ENCODE peak calls at places on chromosome 11, in six cellular contexts. K is astrocyte, U is IMR-90, Z is SK-N-SH, T is endodermal cell, L is neural progenitor cell. G is an unnamed sample.

GRCh38 chr11:63508009-63508408 is 2.1 kb downstream of the LGALS12 start:
- DNase-seq in L (peak; percentile 71), K (no peak), T (peak; percentile 92), U (no peak), Z (peak; percentile 37), G (no peak)

GRCh38 chr11:128903248-128904041 is 12.3 kb downstream of the KCNJ5 start:
- DNase-seq in T (peak; percentile 86), Z (no peak), K (peak; percentile 85), L (peak; percentile 50), U (peak; percentile 59), G (no peak)

GRCh38 chr11:63212742-63213141 is 30.7 kb downstream of the SLC22A25 start:
- DNase-seq in L (peak; percentile 51), Z (peak; percentile 23), T (peak; percentile 54), K (no peak), U (no peak), G (no peak)

GRCh38 chr11:7098235-7098832 is 9.5 kb downstream of the RBMXL2 start:
- DNase-seq in L (peak; percentile 56), U (peak; percentile 46), T (no peak), Z (peak; percentile 55), K (peak; percentile 12), G (peak; percentile 7)

GRCh38 chr11:37929100-37929649 is 1331.1 kb upstream of the RAG2 start:
- DNase-seq in U (no peak), T (no peak), L (no peak), Z (no peak), K (no peak), G (no peak)

GRCh38 chr11:119493712-119494111 is 70.7 kb upstream of the THY1 start:
- DNase-seq in T (peak; percentile 97), U (peak; percentile 25), K (no peak), Z (no peak), L (peak; percentile 85), G (no peak)

GRCh38 chr11:13465909-13466371 is 2.9 kb upstream of the BTBD10 start:
- DNase-seq in Z (peak; percentile 58), T (no peak), U (peak; percentile 55), L (no peak), K (peak; percentile 10), G (no peak)

GRCh38 chr11:124761301-124762021 is 629 bp downstream of the ESAM start:
- DNase-seq in Z (no peak), K (no peak), U (no peak), T (peak; percentile 60), L (peak; percentile 58), G (no peak)

GRCh38 chr11:72807021-72807693 is 7.1 kb upstream of the ATG16L2 start:
- DNase-seq in T (no peak), U (peak; percentile 46), Z (no peak), K (peak; percentile 54), L (peak; percentile 0), G (no peak)

GRCh38 chr11:64722141-64723050 is 601 bp downstream of the NRXN2 start:
- DNase-seq in Z (peak; percentile 72), L (no peak), T (peak; percentile 43), U (no peak), K (no peak), G (no peak)

GRCh38 chr11:64723117-64723906 is at the start of gene NRXN2:
- DNase-seq in T (peak; percentile 95), K (peak; percentile 53), Z (peak; percentile 97), U (peak; percentile 70), L (peak; percentile 94), G (peak; percentile 38)

GRCh38 chr11:64724863-64725535 is 2.0 kb upstream of the NRXN2 start:
- DNase-seq in T (peak; percentile 39), Z (no peak), U (no peak), K (no peak), L (no peak), G (no peak)

GRCh38 chr11:64725601-64726139 is 2.7 kb upstream of the NRXN2 start:
- DNase-seq in L (peak; percentile 42), U (no peak), K (no peak), Z (no peak), T (peak; percentile 57), G (no peak)

GRCh38 chr11:64723907-64724862 is 1.2 kb upstream of the NRXN2 start:
- DNase-seq in T (peak; percentile 55), K (no peak), L (no peak), U (no peak), Z (peak; percentile 62), G (no peak)
- H3K9ac ChIP-seq in T (no peak overlapping the region), K (no peak overlapping the region), L (no peak overlapping the region), U (no peak overlapping the region), Z (no peak overlapping the region), G (no peak overlapping the region)

GRCh38 chr11:67264886-67265632 is 1.2 kb upstream of the GRK2 start:
- DNase-seq in T (no peak), U (no peak), K (no peak), L (no peak), Z (no peak), G (no peak)

GRCh38 chr11:67261942-67262681 is 4.2 kb upstream of the GRK2 start:
- DNase-seq in L (no peak), U (no peak), Z (no peak), T (no peak), K (no peak), G (no peak)

GRCh38 chr11:67262731-67263675 is 3.3 kb upstream of the GRK2 start:
- DNase-seq in L (peak; percentile 83), U (peak; percentile 76), T (peak; percentile 94), K (peak; percentile 67), Z (peak; percentile 92), G (no peak)

GRCh38 chr11:67265633-67266423 is 445 bp upstream of the GRK2 start:
- DNase-seq in Z (peak; percentile 94), T (peak; percentile 93), L (peak; percentile 89), K (no peak), U (peak; percentile 33), G (no peak)

DNA sequence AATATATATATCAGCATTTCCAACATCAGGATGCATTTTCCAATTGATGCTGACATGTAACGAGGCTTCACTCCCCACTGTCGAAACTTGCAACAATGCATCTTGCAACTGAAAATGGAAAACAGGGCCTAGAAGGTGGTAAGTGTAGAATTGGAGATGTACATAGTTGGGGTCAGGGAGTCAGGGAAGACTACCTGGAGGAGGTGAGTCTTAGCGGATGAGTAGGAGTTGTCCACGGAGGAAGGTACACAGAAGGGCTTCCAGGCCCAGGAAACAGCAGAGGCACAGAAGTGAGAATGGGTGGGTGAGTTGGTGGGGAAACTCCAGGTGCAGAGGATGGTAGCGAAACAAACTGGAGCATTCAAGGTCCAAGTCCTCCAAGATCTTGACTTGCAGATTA is 2.0 kb upstream of the GRK2 start:
- DNase-seq in Z (no peak), K (no peak), U (no peak), T (no peak), L (no peak), G (no peak)
- H3K4me1 ChIP-seq in Z (peaks cover 30% of the 10 kb centered on the region), K (peaks cover 29% of the 10 kb centered on the region), U (peaks cover 20% of the 10 kb centered on the region), T (peaks cover 9% of the 10 kb centered on the region), L (peaks cover 10% of the 10 kb centered on the region), G (peaks cover 71% of the 10 kb centered on the region)

GRCh38 chr11:86535773-86536172 is 136.6 kb downstream of the ME3 start:
- DNase-seq in L (no peak), T (no peak), U (no peak), Z (no peak), K (no peak), G (no peak)

GRCh38 chr11:86538223-86538548 is 134.2 kb downstream of the ME3 start:
- DNase-seq in Z (no peak), T (no peak), K (no peak), L (no peak), U (no peak), G (no peak)

GRCh38 chr11:86537541-86538222 is 134.7 kb downstream of the ME3 start:
- DNase-seq in T (no peak), K (no peak), Z (no peak), U (no peak), L (peak; percentile 45), G (no peak)
- TF ChIP-seq CTCF in T (peak; percentile 50), K (no peak), Z (peak; percentile 31), U (peak; percentile 28), L (peak; percentile 45), G (peak; percentile 10)

DNA sequence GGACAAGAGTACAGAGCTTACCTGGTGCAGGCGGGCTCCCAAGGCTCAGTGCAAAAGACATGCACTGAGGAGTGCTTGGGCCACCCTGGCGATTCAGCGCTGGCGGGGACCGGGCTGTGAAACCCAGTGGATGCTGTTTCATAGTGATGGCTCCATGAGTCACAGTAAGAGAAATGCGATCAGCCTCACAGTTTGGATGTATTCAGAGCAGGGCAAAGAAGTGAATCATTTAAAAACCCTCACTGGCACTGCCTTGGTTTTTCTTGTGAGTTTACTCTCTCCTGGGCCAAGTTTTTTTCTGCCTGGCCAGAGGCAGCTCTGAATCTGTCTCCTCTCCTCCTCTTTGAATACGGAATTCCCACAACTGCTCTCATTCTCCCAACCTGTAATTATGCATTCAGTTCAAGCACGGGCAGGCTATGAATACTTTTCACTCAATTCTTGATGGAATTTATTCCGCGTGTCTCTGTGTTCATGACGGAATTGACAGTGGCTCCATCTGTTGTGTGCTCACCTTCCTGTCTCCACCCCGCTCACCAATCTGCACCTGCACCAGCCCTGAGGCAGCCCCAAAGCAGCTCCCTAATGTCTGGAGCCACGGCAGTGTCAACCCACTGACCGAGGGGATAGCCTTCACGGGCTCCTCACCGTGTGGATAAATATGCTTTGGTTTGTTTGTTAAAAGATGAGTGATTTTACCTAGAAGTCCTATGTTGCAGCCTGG is 14.9 kb downstream of the ADAMTS8 start:
- DNase-seq in L (no peak), Z (no peak), K (peak; percentile 90), U (peak; percentile 95), T (no peak), G (peak; percentile 60)
- H3K9ac ChIP-seq in L (no peak overlapping the region), Z (no peak overlapping the region), K (no peak overlapping the region), U (peak overlapping the region; percentile 9), T (no peak overlapping the region), G (peak overlapping the region; percentile 49)